ENCODE peak calls at places on chromosomes 2 and 18, in six cellular contexts. R is suprapubic skin, B is prostate gland, H is body of pancreas, V is Peyer's patch, W is A549. Q is an unnamed sample.

GRCh38 chr2:239596298-239596697 is 195.5 kb upstream of the HDAC4 start:
- DNase-seq in B (no peak), R (no peak), H (no peak), V (no peak), W (no peak), Q (peak)

GRCh38 chr2:218671077-218671653 is 637 bp downstream of the RNF25 start:
- DNase-seq in H (no peak), W (peak), B (no peak), R (no peak), V (no peak), Q (no peak)

GRCh38 chr2:222572264-222572721 is 83.6 kb downstream of the FARSB start:
- DNase-seq in B (no peak), W (no peak), V (no peak), H (no peak), R (no peak), Q (no peak)

GRCh38 chr18:56296381-56296780 is 342.0 kb downstream of the TXNL1 start:
- DNase-seq in R (no peak), W (no peak), H (no peak), B (no peak), V (no peak), Q (no peak)

GRCh38 chr2:53970095-53970897 is 497 bp downstream of the PSME4 start:
- DNase-seq in R (peak), H (peak), W (peak), B (peak), V (no peak), Q (peak)

GRCh38 chr2:11891591-11891990 is 145.2 kb downstream of the LPIN1 start:
- DNase-seq in W (no peak), V (no peak), R (no peak), B (no peak), H (no peak), Q (no peak)

GRCh38 chr2:48723125-48723524 is 32.4 kb downstream of the LHCGR start:
- DNase-seq in H (no peak), V (no peak), W (no peak), B (no peak), R (no peak), Q (no peak)

GRCh38 chr2:240432820-240433801 is 2.4 kb upstream of the GPC1 start:
- DNase-seq in B (no peak), W (no peak), R (peak), V (peak), H (peak), Q (peak)

GRCh38 chr2:197947219-197947757 is 142.9 kb downstream of the PLCL1 start:
- DNase-seq in B (no peak), R (no peak), H (no peak), V (no peak), W (no peak), Q (no peak)

GRCh38 chr18:74249181-74249968 is 42.4 kb downstream of the CYB5A start:
- DNase-seq in W (peak), B (no peak), V (no peak), R (peak), H (no peak), Q (no peak)

GRCh38 chr2:27494284-27494943 is 586 bp downstream of the FNDC4 start:
- DNase-seq in V (peak), H (peak), B (no peak), W (no peak), R (peak), Q (peak)

GRCh38 chr2:172496096-172496709 is 59.7 kb upstream of the PDK1 start:
- DNase-seq in W (no peak), R (no peak), V (no peak), B (no peak), H (no peak), Q (no peak)

GRCh38 chr2:162245737-162246136 is 2.5 kb upstream of the FAP start:
- DNase-seq in R (no peak), H (no peak), V (no peak), W (no peak), B (no peak), Q (no peak)

GRCh38 chr2:10239561-10239967 is 63.1 kb upstream of the HPCAL1 start:
- DNase-seq in H (no peak), V (peak), W (no peak), B (no peak), R (peak), Q (peak)

GRCh38 chr2:177679611-177680530 is 287.3 kb downstream of the AGPS start:
- DNase-seq in B (no peak), V (no peak), R (no peak), H (no peak), W (no peak), Q (no peak)

GRCh38 chr2:240818543-240819403 is 1.2 kb downstream of the KIF1A start:
- DNase-seq in V (no peak), R (no peak), W (no peak), B (no peak), H (peak), Q (no peak)

GRCh38 chr2:234189786-234190185 is 139.3 kb downstream of the SPP2 start:
- DNase-seq in R (no peak), V (no peak), H (no peak), B (no peak), W (no peak), Q (no peak)

DNA sequence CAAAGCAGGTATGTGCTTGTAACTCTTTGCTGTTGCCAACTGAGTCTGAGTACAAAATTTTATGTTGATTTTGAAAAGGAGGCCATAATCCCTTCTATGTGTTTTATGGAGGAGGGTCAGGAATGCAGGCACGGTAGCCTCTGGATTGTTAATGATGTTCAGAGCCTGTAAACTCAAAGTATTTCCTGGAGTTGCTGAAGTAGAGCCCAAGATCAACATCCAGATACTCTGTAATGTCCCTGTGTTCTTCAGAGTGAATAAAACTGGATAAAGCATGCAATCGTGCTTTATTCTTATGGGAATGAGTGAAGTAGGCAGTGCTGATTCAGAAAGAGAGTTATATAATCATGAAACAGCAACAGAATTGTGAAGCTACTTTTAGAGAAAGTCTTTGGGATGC is 61.8 kb upstream of the CHRNA1 start:
- DNase-seq in W (no peak), R (no peak), B (no peak), V (no peak), H (no peak), Q (no peak)
- TF ChIP-seq CTCF in W (no peak), R (no peak), B (no peak), V (no peak), H (no peak), Q (no peak)

GRCh38 chr2:113240150-113240914 is 38.4 kb downstream of the PAX8 start:
- DNase-seq in W (peak), H (peak), V (peak), B (peak), R (peak), Q (peak)
- TF ChIP-seq POLR2A in W (no peak), H (no peak), V (peak), B (no peak), R (no peak), Q (no peak)

DNA sequence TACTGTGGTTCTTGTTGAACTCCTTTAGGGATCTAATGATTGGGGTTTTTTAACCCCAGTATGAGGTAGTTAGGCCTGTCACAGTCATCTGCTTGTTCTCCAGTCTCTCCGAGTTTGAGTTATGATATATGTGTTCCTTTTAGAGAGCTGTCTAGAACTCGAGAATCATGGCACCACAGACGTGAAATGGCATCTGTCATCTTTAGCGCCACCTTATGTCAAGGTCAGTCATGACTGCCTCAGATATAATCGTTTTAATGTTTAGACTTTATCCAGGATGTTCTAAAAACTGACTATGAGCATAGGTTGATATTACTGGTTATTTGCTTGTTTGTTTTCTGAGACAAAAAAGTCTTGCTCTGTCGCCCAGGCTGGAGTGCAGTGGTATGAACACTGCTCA is 112.2 kb downstream of the CEP192 start:
- DNase-seq in V (no peak), R (no peak), H (no peak), W (no peak), B (no peak), Q (no peak)
- TF ChIP-seq CTCF in V (peak), R (no peak), H (no peak), W (no peak), B (no peak), Q (peak)

GRCh38 chr2:220491633-220492032 is 864.2 kb downstream of the SLC4A3 start:
- DNase-seq in R (no peak), V (no peak), W (no peak), B (no peak), H (no peak), Q (no peak)
- TF ChIP-seq POLR2A in R (no peak), V (no peak), W (no peak), B (no peak), H (no peak), Q (no peak)

GRCh38 chr2:9110893-9111569 is 95.6 kb upstream of the ASAP2 start:
- DNase-seq in H (no peak), B (no peak), R (no peak), V (no peak), W (peak), Q (no peak)
- TF ChIP-seq CTCF in H (no peak), B (no peak), R (no peak), V (no peak), W (no peak), Q (no peak)

GRCh38 chr18:32470713-32471633 is at the start of gene GAREM1:
- DNase-seq in W (peak), R (peak), V (peak), B (peak), H (peak), Q (peak)
- TF ChIP-seq POLR2A in W (peak), R (peak), V (peak), B (peak), H (peak), Q (peak)

GRCh38 chr2:221074238-221074637 is 497.9 kb downstream of the EPHA4 start:
- DNase-seq in B (no peak), H (no peak), R (no peak), W (no peak), V (no peak), Q (no peak)
- TF ChIP-seq CTCF in B (no peak), H (no peak), R (no peak), W (no peak), V (no peak), Q (no peak)

Q was measured in testis.